ENCODE peak calls at places on chromosomes 2 and 18, in four cellular contexts. D is SK-N-SH, R is GM23338, X is HepG2. E is an unnamed sample.

GRCh38 chr2:8121826-8122505 is 559.9 kb upstream of the ID2 start:
- DNase-seq in R (no peak), D (no peak), X (no peak), E (no peak)

GRCh38 chr2:10260130-10260529 is 42.6 kb upstream of the HPCAL1 start:
- DNase-seq in X (no peak), D (no peak), R (no peak), E (no peak)

GRCh38 chr2:240431663-240432424 is 3.6 kb upstream of the GPC1 start:
- DNase-seq in D (no peak), X (no peak), R (no peak), E (no peak)

GRCh38 chr2:33289961-33290360 is 186.5 kb upstream of the RASGRP3 start:
- DNase-seq in D (no peak), X (no peak), R (no peak), E (no peak)

GRCh38 chr2:39094717-39095363 is 26.0 kb downstream of the SOS1 start:
- DNase-seq in R (no peak), X (no peak), D (no peak), E (peak)

GRCh38 chr2:71833855-71834554 is 313.7 kb downstream of the CYP26B1 start:
- DNase-seq in X (no peak), R (no peak), D (no peak), E (no peak)

GRCh38 chr2:209367091-209367747 is 56.6 kb upstream of the MAP2 start:
- DNase-seq in R (no peak), X (no peak), D (no peak), E (no peak)

GRCh38 chr2:117269574-117269973 is 544.9 kb upstream of the DDX18 start:
- DNase-seq in D (peak), R (no peak), X (no peak), E (no peak)

GRCh38 chr2:44118257-44118656 is 50.4 kb upstream of the PPM1B start:
- DNase-seq in R (no peak), D (no peak), X (no peak), E (no peak)

GRCh38 chr2:133821107-133821760 is 253.0 kb upstream of the NCKAP5 start:
- DNase-seq in R (no peak), X (no peak), D (no peak), E (no peak)

GRCh38 chr2:173590278-173590811 is 235.7 kb downstream of the CDCA7 start:
- DNase-seq in X (peak), D (peak), R (no peak), E (no peak)

GRCh38 chr2:7612969-7613368 is 695.8 kb downstream of the RNF144A start:
- DNase-seq in R (no peak), X (peak), D (no peak), E (no peak)

GRCh38 chr18:32930695-32931301 is 158.0 kb upstream of the KLHL14 start:
- DNase-seq in D (peak), R (peak), X (peak), E (no peak)

GRCh38 chr2:180413331-180413730 is 406.2 kb upstream of the CWC22 start:
- DNase-seq in R (no peak), D (no peak), X (no peak), E (no peak)

GRCh38 chr2:238439093-238439849 is 12.5 kb downstream of the ASB1 start:
- DNase-seq in D (no peak), X (no peak), R (no peak), E (no peak)

GRCh38 chr18:54453996-54454395 is 96.3 kb downstream of the C18orf54 start:
- DNase-seq in R (no peak), X (no peak), D (no peak), E (no peak)

GRCh38 chr2:238821391-238821790 is 26.5 kb upstream of the TWIST2 start:
- DNase-seq in D (no peak), R (no peak), X (no peak), E (no peak)

GRCh38 chr2:62348700-62349099 is 152.8 kb downstream of the B3GNT2 start:
- DNase-seq in R (no peak), D (no peak), X (no peak), E (no peak)

GRCh38 chr2:96574364-96574763 is 37.8 kb downstream of the ARID5A start:
- DNase-seq in X (no peak), D (no peak), R (no peak), E (no peak)

GRCh38 chr2:862723-863466 is 87.8 kb upstream of the SNTG2 start:
- DNase-seq in X (no peak), D (no peak), R (no peak), E (no peak)

GRCh38 chr2:96095116-96095636 is 21.2 kb downstream of the ADRA2B start:
- DNase-seq in X (no peak), R (no peak), D (no peak), E (no peak)

GRCh38 chr2:97660775-97661417 is 2.9 kb downstream of the ACTR1B start:
- DNase-seq in D (no peak), X (no peak), R (no peak), E (no peak)

GRCh38 chr2:53021285-53021684 is 746.3 kb upstream of the CHAC2 start:
- DNase-seq in R (no peak), D (no peak), X (no peak), E (no peak)

GRCh38 chr18:32072321-32072720 is 19.4 kb upstream of the RNF138 start:
- DNase-seq in X (peak), R (peak), D (no peak), E (peak)

GRCh38 chr2:120857931-120858330 is 122.3 kb downstream of the GLI2 start:
- DNase-seq in X (no peak), D (no peak), R (no peak), E (no peak)

GRCh38 chr2:240818543-240819403 is 1.2 kb downstream of the KIF1A start:
- DNase-seq in X (no peak), D (peak), R (peak), E (no peak)

GRCh38 chr2:69053416-69053965 is 40.5 kb downstream of the ANTXR1 start:
- DNase-seq in D (no peak), R (no peak), X (no peak), E (no peak)

GRCh38 chr18:24009651-24010333 is 4.8 kb upstream of the TTC39C start:
- DNase-seq in X (no peak), D (no peak), R (no peak), E (no peak)

GRCh38 chr18:58996131-58996632 is 131.5 kb downstream of the ZNF532 start:
- DNase-seq in X (no peak), R (no peak), D (no peak), E (no peak)

GRCh38 chr18:58993260-58993659 is 128.6 kb downstream of the ZNF532 start:
- DNase-seq in D (no peak), R (no peak), X (no peak), E (no peak)

GRCh38 chr2:21484643-21485042 is 360.9 kb downstream of the TDRD15 start:
- DNase-seq in R (no peak), X (no peak), D (no peak), E (no peak)

GRCh38 chr18:48155856-48156255 is 225.4 kb upstream of the SMAD2 start:
- DNase-seq in D (no peak), R (no peak), X (no peak), E (no peak)

GRCh38 chr2:212858496-212858895 is 292.9 kb downstream of the IKZF2 start:
- DNase-seq in R (no peak), D (no peak), X (no peak), E (no peak)

GRCh38 chr2:145012214-145012670 is 492.3 kb upstream of the ZEB2 start:
- DNase-seq in X (no peak), R (no peak), D (no peak), E (no peak)

GRCh38 chr2:88860421-88861075 is 169.1 kb downstream of the RPIA start:
- DNase-seq in X (no peak), D (no peak), R (no peak), E (no peak)

GRCh38 chr18:61892683-61893303 is at the start of gene RNF152:
- DNase-seq in X (no peak), D (peak), R (peak), E (no peak)

GRCh38 chr2:41197781-41198180 is 745.9 kb upstream of the SLC8A1 start:
- DNase-seq in D (no peak), R (peak), X (no peak), E (no peak)
- TF ChIP-seq REST in D (peak), R (peak), X (peak), E (peak)

GRCh38 chr2:110788936-110789335 is 56.6 kb downstream of the ACOXL start:
- DNase-seq in X (no peak), D (no peak), R (no peak), E (no peak)
- TF ChIP-seq POLR2AphosphoS5 in X (no peak), D (no peak), R (no peak), E (no peak)

GRCh38 chr18:44246001-44246400 is 434.7 kb upstream of the SETBP1 start:
- DNase-seq in D (no peak), R (peak), X (no peak), E (no peak)
- TF ChIP-seq REST in D (peak), R (peak), X (peak), E (peak)

GRCh38 chr2:231464576-231465540 is 574 bp upstream of the NCL start:
- DNase-seq in D (peak), R (peak), X (peak), E (peak)
- TF ChIP-seq POLR2AphosphoS5 in D (no peak), R (peak), X (peak), E (peak)

GRCh38 chr2:17879137-17879912 is 858 bp downstream of the KCNS3 start:
- DNase-seq in X (no peak), D (peak), R (peak), E (no peak)
- TF ChIP-seq REST in X (no peak), D (no peak), R (no peak), E (no peak)

GRCh38 chr2:25295654-25296053 is 46.1 kb downstream of the DNMT3A start:
- DNase-seq in X (no peak), R (no peak), D (no peak), E (no peak)
- TF ChIP-seq POLR2AphosphoS5 in X (no peak), R (no peak), D (no peak), E (no peak)

DNA sequence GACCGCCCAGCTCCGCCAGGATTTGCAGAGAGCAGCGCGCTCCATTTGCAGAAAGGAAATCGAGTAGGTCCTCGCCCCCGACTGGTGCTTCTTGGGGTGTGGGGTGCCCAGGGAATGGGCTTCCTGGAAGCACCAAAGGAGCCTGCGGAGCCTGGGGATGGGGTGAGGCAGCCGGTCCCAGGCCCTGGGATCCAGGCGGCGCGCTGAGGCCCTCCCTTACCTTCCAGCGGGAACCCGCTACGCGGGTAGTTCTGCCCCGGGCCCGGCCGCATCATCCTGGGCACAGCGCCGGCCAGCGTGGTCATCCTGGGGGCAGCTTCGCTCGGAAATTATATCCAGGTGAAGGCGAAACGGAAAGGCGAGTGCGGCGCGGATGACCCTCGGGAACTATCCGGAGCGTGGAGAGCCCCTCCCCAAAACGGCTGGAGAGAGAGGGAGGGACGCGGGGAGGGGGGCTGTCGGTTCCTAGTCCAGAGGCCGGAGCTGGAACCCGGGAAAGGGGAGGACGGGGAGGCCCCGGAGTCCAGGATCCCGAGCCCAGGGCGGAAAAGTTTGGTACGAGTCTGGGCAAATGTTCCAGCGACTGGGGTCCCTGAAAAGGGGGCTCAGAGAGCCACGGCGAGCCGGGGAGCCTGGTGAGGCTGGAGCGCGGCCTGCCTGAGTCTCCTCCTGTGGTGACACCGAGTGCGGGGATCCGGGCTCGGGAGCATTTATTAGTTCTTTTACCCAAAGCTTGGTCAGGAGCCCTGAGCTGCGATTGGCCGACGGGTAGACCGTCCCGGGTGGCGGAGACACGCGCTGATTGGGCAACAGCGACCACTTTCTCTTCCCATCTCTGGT is at the start of gene PAX3:
- DNase-seq in D (peak), R (peak), X (no peak), E (no peak)
- TF ChIP-seq REST in D (no peak), R (no peak), X (no peak), E (no peak)

DNA sequence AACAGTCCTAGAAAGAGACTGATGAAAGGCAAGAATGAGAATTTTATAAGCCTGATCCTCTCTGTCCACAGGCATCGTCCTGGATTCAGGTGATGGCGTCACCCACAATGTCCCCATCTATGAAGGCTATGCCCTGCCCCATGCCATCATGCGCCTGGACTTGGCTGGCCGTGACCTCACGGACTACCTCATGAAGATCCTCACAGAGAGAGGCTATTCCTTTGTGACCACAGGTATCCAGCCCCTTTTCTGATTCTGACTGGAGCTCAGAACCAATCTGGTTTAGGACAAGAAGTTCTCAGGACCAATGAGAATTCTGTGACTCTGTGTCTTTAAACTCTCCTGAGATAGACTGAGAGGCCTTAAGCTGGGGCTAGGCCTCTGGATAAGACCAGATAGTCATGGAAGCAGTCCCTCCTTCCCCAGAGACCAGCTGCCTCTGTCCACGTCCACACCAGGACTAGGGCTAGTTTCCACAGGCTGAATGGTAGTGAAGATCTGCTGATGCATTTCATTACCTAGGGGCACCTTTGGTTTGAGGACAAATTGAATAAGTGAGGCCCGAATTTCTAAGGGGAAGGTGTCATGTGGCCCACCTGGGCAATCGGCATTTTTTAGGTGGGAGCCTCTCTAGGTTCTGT is 13.1 kb upstream of the DGUOK start:
- DNase-seq in D (no peak), X (no peak), R (no peak), E (no peak)
- TF ChIP-seq POLR2AphosphoS5 in D (no peak), X (no peak), R (no peak), E (no peak)

DNA sequence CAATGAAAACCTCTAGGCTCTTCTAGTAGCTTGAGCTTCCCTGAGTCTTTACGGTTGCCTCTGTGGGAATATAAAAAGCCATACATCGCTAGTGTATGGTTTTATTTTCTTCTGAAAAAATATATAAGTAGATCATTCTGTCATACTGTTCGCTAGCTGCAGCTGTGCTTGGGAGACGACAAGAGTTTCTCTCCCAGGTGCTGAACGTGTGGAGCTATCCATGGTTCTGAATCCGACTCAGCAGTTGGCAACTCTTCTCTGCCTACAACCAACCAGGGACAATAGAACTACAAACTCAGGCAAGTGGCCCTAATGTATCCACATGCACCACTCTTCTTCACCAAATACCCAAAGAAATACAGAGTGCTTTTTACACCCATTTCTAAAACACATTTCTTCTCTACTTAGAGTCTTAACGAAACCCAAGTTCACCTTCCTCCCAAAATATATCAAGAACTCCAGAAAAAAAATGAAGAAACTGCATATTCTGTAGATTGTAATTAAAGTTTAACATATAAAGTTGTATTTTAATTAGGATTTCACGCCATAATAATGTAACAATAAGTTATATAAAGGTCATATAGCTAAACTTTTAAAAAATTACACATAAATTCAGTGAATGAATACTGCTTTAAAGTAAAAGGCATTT is 2.2 kb upstream of the KCNH7 start:
- DNase-seq in X (peak), D (no peak), R (peak), E (peak)
- TF ChIP-seq REST in X (peak), D (peak), R (peak), E (peak)

GRCh38 chr2:28683100-28683706 is 68.4 kb upstream of the PPP1CB start:
- DNase-seq in R (peak), X (peak), D (no peak), E (no peak)
- TF ChIP-seq POLR2AphosphoS5 in R (no peak), X (no peak), D (no peak), E (no peak)

E was measured in HL-60.